ENCODE peak calls at places on chromosomes 11 and 22, in six cellular contexts. N is transverse colon, M is RPMI7951, G is HFF-Myc, T is kidney epithelial cell, R is fibroblast of lung. P is an unnamed sample.

GRCh38 chr22:44185237-44186120 is 4.8 kb downstream of the PARVG start:
- DNase-seq in N (no peak), G (no peak), R (no peak), M (no peak), T (no peak), P (no peak)

GRCh38 chr11:61602775-61603569 is 22.1 kb upstream of the SYT7 start:
- DNase-seq in G (peak; percentile 97), N (peak; percentile 69), T (peak; percentile 93), M (peak; percentile 98), R (peak; percentile 97), P (no peak)

GRCh38 chr11:28110108-28110838 is 2.1 kb downstream of the METTL15 start:
- DNase-seq in T (no peak), N (peak; percentile 76), M (peak; percentile 79), R (peak; percentile 80), G (peak; percentile 56), P (peak; percentile 7)

GRCh38 chr11:73869234-73869949 is 7.3 kb downstream of the COA4 start:
- DNase-seq in N (peak; percentile 39), G (no peak), T (no peak), M (peak; percentile 13), R (peak; percentile 8), P (no peak)

GRCh38 chr11:66311965-66312548 is 4.8 kb downstream of the CD248 start:
- DNase-seq in G (no peak), M (peak; percentile 90), T (peak; percentile 68), N (peak; percentile 95), R (peak; percentile 92), P (peak; percentile 90)

GRCh38 chr11:95647805-95648379 is 141.7 kb downstream of the FAM76B start:
- DNase-seq in R (no peak), M (no peak), G (no peak), N (no peak), T (no peak), P (no peak)

GRCh38 chr22:44580176-44580575 is 82.1 kb upstream of the RTL6 start:
- DNase-seq in G (no peak), T (no peak), M (no peak), N (no peak), R (no peak), P (no peak)

GRCh38 chr11:69437001-69437875 is 44.2 kb upstream of the LINC01488 start:
- DNase-seq in M (peak; percentile 61), R (peak; percentile 74), G (no peak), T (peak; percentile 59), N (no peak), P (no peak)

GRCh38 chr11:130519128-130519932 is 70.9 kb downstream of the ADAMTS15 start:
- DNase-seq in G (no peak), T (no peak), M (no peak), R (no peak), N (no peak), P (no peak)

GRCh38 chr11:25838918-25839611 is 492.9 kb upstream of the ANO3 start:
- DNase-seq in T (no peak), G (no peak), N (no peak), M (no peak), R (no peak), P (no peak)

GRCh38 chr11:61339490-61339878 is 6.5 kb downstream of the TKFC start:
- DNase-seq in N (no peak), R (no peak), M (no peak), T (no peak), G (no peak), P (no peak)

GRCh38 chr11:57964660-57965059 is 59.0 kb upstream of the OR9Q1 start:
- DNase-seq in G (no peak), M (no peak), T (no peak), N (no peak), R (no peak), P (no peak)

GRCh38 chr11:133413726-133414125 is 118.6 kb downstream of the OPCML start:
- DNase-seq in M (no peak), R (no peak), T (no peak), N (no peak), G (no peak), P (no peak)

GRCh38 chr11:68314886-68315580 is 2.6 kb downstream of the LRP5 start:
- DNase-seq in N (peak; percentile 70), R (peak; percentile 73), M (no peak), T (no peak), G (no peak), P (no peak)

GRCh38 chr11:70174846-70175764 is 28.0 kb upstream of the FADD start:
- DNase-seq in N (no peak), R (no peak), G (no peak), M (no peak), T (no peak), P (no peak)

GRCh38 chr11:95450547-95451123 is 219.6 kb upstream of the SESN3 start:
- DNase-seq in M (no peak), T (no peak), N (no peak), R (peak; percentile 60), G (no peak), P (no peak)

GRCh38 chr11:28763876-28764275 is 655.7 kb downstream of the METTL15 start:
- DNase-seq in G (no peak), T (no peak), M (no peak), N (no peak), R (peak; percentile 61), P (no peak)

GRCh38 chr11:63866211-63866610 is 27.3 kb downstream of the MARK2 start:
- DNase-seq in G (no peak), N (peak; percentile 85), M (peak; percentile 57), T (no peak), R (peak; percentile 62), P (peak; percentile 48)

GRCh38 chr11:106959800-106960199 is 58.5 kb downstream of the GUCY1A2 start:
- DNase-seq in G (no peak), R (peak; percentile 54), N (no peak), T (no peak), M (no peak), P (no peak)

GRCh38 chr22:29370556-29370955 is 17.8 kb downstream of the AP1B1 start:
- DNase-seq in R (no peak), N (no peak), M (no peak), T (no peak), G (no peak), P (no peak)

GRCh38 chr11:576791-577610 is 731 bp downstream of the PHRF1 start:
- DNase-seq in G (no peak), T (no peak), N (no peak), M (no peak), R (no peak), P (no peak)

GRCh38 chr11:106077609-106078517 is at the start of gene AASDHPPT:
- DNase-seq in R (peak; percentile 40), N (no peak), M (peak; percentile 38), T (no peak), G (no peak), P (no peak)

GRCh38 chr11:126627376-126627775 is 271.9 kb downstream of the ST3GAL4 start:
- DNase-seq in M (no peak), R (no peak), G (no peak), T (no peak), N (no peak), P (no peak)

GRCh38 chr22:29219881-29220670 is 14.4 kb downstream of the EMID1 start:
- DNase-seq in R (no peak), G (no peak), T (no peak), N (no peak), M (no peak), P (peak; percentile 11)

GRCh38 chr11:113446938-113447337 is 28.3 kb downstream of the DRD2 start:
- DNase-seq in G (no peak), N (no peak), R (no peak), M (peak; percentile 88), T (no peak), P (no peak)

GRCh38 chr11:2779981-2780849 is 80.4 kb upstream of the KCNQ1OT1 start:
- DNase-seq in R (no peak), N (peak; percentile 10), M (no peak), G (no peak), T (no peak), P (no peak)

GRCh38 chr22:24592144-24592845 is 578 bp downstream of the LRRC75B start:
- DNase-seq in T (no peak), N (peak; percentile 38), R (no peak), M (no peak), G (no peak), P (no peak)

GRCh38 chr22:20205964-20206708 is 55.3 kb upstream of the CCDC188 start:
- DNase-seq in M (peak; percentile 48), N (peak; percentile 78), R (peak; percentile 46), T (peak; percentile 28), G (peak; percentile 62), P (peak; percentile 72)

GRCh38 chr11:69904331-69905201 is 85.3 kb upstream of the FGF3 start:
- DNase-seq in G (no peak), R (no peak), M (no peak), T (no peak), N (no peak), P (no peak)

GRCh38 chr11:76670475-76671235 is at the start of gene LRRC32:
- DNase-seq in R (peak; percentile 11), N (peak; percentile 57), G (no peak), T (no peak), M (no peak), P (no peak)

GRCh38 chr11:105609832-105610781 is at the start of gene GRIA4:
- DNase-seq in N (no peak), M (peak; percentile 4), R (peak; percentile 67), G (no peak), T (no peak), P (no peak)

GRCh38 chr11:73612601-73613137 is 14.8 kb upstream of the FAM168A start:
- DNase-seq in N (no peak), R (peak; percentile 3), T (no peak), M (peak; percentile 31), G (no peak), P (no peak)

GRCh38 chr11:47179655-47179991 is 2.9 kb upstream of the ARFGAP2 start:
- DNase-seq in G (no peak), T (no peak), M (peak; percentile 41), R (no peak), N (no peak), P (peak; percentile 67)

GRCh38 chr11:67732045-67732787 is 57.8 kb upstream of the ALDH3B2 start:
- DNase-seq in M (peak; percentile 30), R (no peak), T (no peak), N (no peak), G (no peak), P (peak; percentile 13)

GRCh38 chr11:19392321-19392720 is 151.6 kb upstream of the E2F8 start:
- DNase-seq in N (no peak), R (no peak), M (no peak), T (no peak), G (no peak), P (no peak)

GRCh38 chr11:121071456-121072236 is 29.4 kb upstream of the TECTA start:
- DNase-seq in R (no peak), G (no peak), T (no peak), N (no peak), M (peak; percentile 5), P (no peak)

GRCh38 chr11:65014146-65014960 is at the start of gene ARL2:
- DNase-seq in N (no peak), M (no peak), T (no peak), R (peak; percentile 27), G (no peak), P (peak; percentile 97)

GRCh38 chr11:113651018-113651417 is 55.1 kb downstream of the TMPRSS5 start:
- DNase-seq in N (no peak), R (no peak), T (no peak), G (no peak), M (no peak), P (no peak)

GRCh38 chr11:77057938-77058474 is 8.8 kb upstream of the CAPN5 start:
- DNase-seq in G (no peak), M (no peak), R (no peak), T (no peak), N (no peak), P (no peak)

P was measured in GM12891.